ENCODE peak calls at places on chromosomes 12 and 14, in five cellular contexts. Z, Y, S, F and B are unnamed samples.

GRCh38 chr12:69555461-69555860 is 29.8 kb upstream of the CCT2 start:
- DNase-seq in Y (no peak), F (no peak), S (no peak), Z (no peak), B (no peak)

GRCh38 chr12:21751517-21751916 is 23.0 kb downstream of the KCNJ8 start:
- DNase-seq in S (no peak), Y (no peak), F (no peak), Z (no peak), B (no peak)

GRCh38 chr14:63710497-63710896 is 17.4 kb downstream of the SGPP1 start:
- DNase-seq in Z (no peak), F (no peak), S (no peak), Y (no peak), B (no peak)

GRCh38 chr12:77299001-77299400 is 233.6 kb upstream of the E2F7 start:
- DNase-seq in S (no peak), Z (no peak), F (no peak), Y (no peak), B (no peak)

GRCh38 chr14:88411039-88411438 is 25.6 kb downstream of the SPATA7 start:
- DNase-seq in S (no peak), Z (no peak), Y (no peak), F (peak), B (peak)

GRCh38 chr14:52067873-52068740 is 752 bp downstream of the NID2 start:
- DNase-seq in F (no peak), Y (no peak), Z (no peak), S (peak), B (no peak)

GRCh38 chr14:77245820-77246219 is 25.2 kb downstream of the NGB start:
- DNase-seq in Z (no peak), F (no peak), Y (no peak), S (no peak), B (no peak)

GRCh38 chr14:97441740-97442362 is 644.7 kb downstream of the VRK1 start:
- DNase-seq in Y (no peak), F (no peak), Z (no peak), S (no peak), B (no peak)

GRCh38 chr12:6432991-6433390 is 11.8 kb upstream of the CD27 start:
- DNase-seq in S (no peak), Z (no peak), F (no peak), Y (no peak), B (no peak)

GRCh38 chr12:80946591-80946990 is 8.9 kb upstream of the LIN7A start:
- DNase-seq in F (no peak), Z (no peak), Y (no peak), S (no peak), B (no peak)

GRCh38 chr12:131499160-131499863 is 211.6 kb upstream of the SFSWAP start:
- DNase-seq in S (no peak), Z (no peak), F (no peak), Y (no peak), B (no peak)

GRCh38 chr12:122753213-122753571 is 568 bp downstream of the DENR start:
- DNase-seq in F (no peak), Z (no peak), S (no peak), Y (no peak), B (no peak)

GRCh38 chr12:126974779-126975178 is 1292.2 kb upstream of the TMEM132C start:
- DNase-seq in Z (no peak), Y (no peak), S (no peak), F (no peak), B (no peak)

GRCh38 chr12:25994252-25994651 is 35.8 kb downstream of the RASSF8 start:
- DNase-seq in Y (no peak), F (no peak), Z (no peak), S (no peak), B (no peak)

GRCh38 chr14:100669011-100669412 is 57.7 kb upstream of the DLK1 start:
- DNase-seq in S (no peak), Y (no peak), Z (no peak), F (no peak), B (no peak)

GRCh38 chr14:69789118-69789640 is 7.9 kb downstream of the SLC10A1 start:
- DNase-seq in S (no peak), F (no peak), Y (no peak), Z (no peak), B (no peak)

GRCh38 chr12:45727994-45728624 is 1.4 kb upstream of the ARID2 start:
- DNase-seq in F (no peak), S (no peak), Z (no peak), Y (no peak), B (no peak)

GRCh38 chr14:83208346-83208745 is 1674.7 kb upstream of the SEL1L start:
- DNase-seq in F (no peak), Z (no peak), S (no peak), Y (no peak), B (peak)

GRCh38 chr14:96037891-96038557 is 1.1 kb upstream of the C14orf132 start:
- DNase-seq in S (peak), F (no peak), Z (peak), Y (no peak), B (no peak)

GRCh38 chr14:65204056-65204455 is 101.7 kb upstream of the MAX start:
- DNase-seq in F (no peak), S (no peak), Z (no peak), Y (no peak), B (no peak)

GRCh38 chr12:122726056-122726558 is 4.5 kb downstream of the HCAR1 start:
- DNase-seq in S (no peak), Y (peak), Z (peak), F (peak), B (peak)

GRCh38 chr12:92915365-92915764 is 13.7 kb downstream of the EEA1 start:
- DNase-seq in Z (no peak), F (no peak), Y (no peak), S (no peak), B (no peak)

GRCh38 chr12:124756151-124756550 is 107.5 kb downstream of the SCARB1 start:
- DNase-seq in Z (no peak), Y (no peak), S (no peak), F (no peak), B (no peak)

GRCh38 chr12:9906888-9907287 is 25.3 kb downstream of the CLEC2A start:
- DNase-seq in Y (no peak), S (no peak), F (no peak), Z (no peak), B (no peak)

GRCh38 chr14:60215127-60215444 is 33.9 kb upstream of the PPM1A start:
- DNase-seq in Z (no peak), F (no peak), Y (no peak), S (no peak), B (no peak)

DNA sequence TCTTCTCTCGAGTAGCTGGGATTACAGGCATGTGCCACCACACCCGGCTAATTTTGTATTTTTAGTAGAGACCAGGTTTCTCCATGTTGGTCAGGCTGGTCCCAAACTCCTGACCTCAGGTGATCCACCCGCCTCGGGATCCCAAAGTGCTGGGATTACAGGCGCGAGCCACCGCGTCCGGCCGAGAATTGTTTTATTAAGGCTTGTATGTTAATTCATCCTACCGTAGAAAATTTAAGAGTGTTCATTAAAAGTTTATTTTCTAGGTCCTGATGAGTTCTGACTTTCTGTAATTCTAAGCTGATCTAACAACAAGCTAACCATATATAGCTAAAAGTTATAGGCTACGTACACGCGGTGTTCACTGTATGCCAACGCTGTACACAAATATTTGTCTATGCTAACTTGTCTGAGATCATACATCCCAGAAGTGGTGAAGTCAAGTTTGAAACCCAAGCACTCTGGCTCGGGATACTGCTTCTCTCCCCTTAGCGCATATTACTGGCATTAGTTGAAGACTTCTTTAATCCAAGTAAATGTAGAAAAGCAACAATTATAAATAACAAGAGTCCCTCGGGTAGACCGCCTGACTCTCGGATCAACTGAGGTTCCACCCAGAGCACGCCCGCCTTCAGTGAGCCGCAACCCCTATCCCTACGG is 570 bp upstream of the MRPS35 start:
- DNase-seq in Y (peak), F (peak), S (no peak), Z (no peak), B (no peak)
- H3K9ac ChIP-seq in Y (peak), F (peak), S (peak), Z (peak), B (peak)

GRCh38 chr12:47067778-47068431 is 11.5 kb upstream of the PCED1B start:
- DNase-seq in Y (no peak), F (no peak), S (no peak), Z (no peak), B (no peak)

GRCh38 chr12:47068539-47068938 is 10.9 kb upstream of the PCED1B start:
- DNase-seq in Y (no peak), F (no peak), S (no peak), Z (no peak), B (no peak)

GRCh38 chr12:47071241-47071852 is 8.1 kb upstream of the PCED1B start:
- DNase-seq in Y (no peak), Z (no peak), F (peak), S (no peak), B (no peak)

GRCh38 chr12:47067176-47067575 is 12.2 kb upstream of the PCED1B start:
- DNase-seq in Z (no peak), Y (no peak), F (no peak), S (no peak), B (no peak)

GRCh38 chr12:47066278-47067048 is 13.0 kb upstream of the PCED1B start:
- DNase-seq in Y (no peak), S (no peak), F (no peak), Z (no peak), B (no peak)
- H3K4me3 ChIP-seq in Y (no peak), S (no peak), F (no peak), Z (no peak), B (no peak)

GRCh38 chr12:58142991-58143390 is 201.6 kb downstream of the ATP23 start:
- DNase-seq in Z (no peak), S (no peak), Y (no peak), F (no peak), B (no peak)

GRCh38 chr12:58143498-58143897 is 202.1 kb downstream of the ATP23 start:
- DNase-seq in Y (no peak), Z (no peak), F (no peak), S (no peak), B (no peak)

GRCh38 chr12:58154359-58154758 is 213.0 kb downstream of the ATP23 start:
- DNase-seq in Z (no peak), S (no peak), Y (no peak), F (no peak), B (no peak)

GRCh38 chr12:58148976-58149375 is 207.6 kb downstream of the ATP23 start:
- DNase-seq in Z (no peak), Y (no peak), S (no peak), F (no peak), B (no peak)

GRCh38 chr12:58148405-58148804 is 207.0 kb downstream of the ATP23 start:
- DNase-seq in Z (peak), S (peak), F (no peak), Y (no peak), B (no peak)
- TF ChIP-seq YY1 in Z (no peak), S (no peak), F (no peak), Y (no peak), B (no peak)

GRCh38 chr12:30914986-30915591 is 11.5 kb upstream of the TSPAN11 start:
- DNase-seq in Y (no peak), S (no peak), F (no peak), Z (no peak), B (no peak)
- H3K9ac ChIP-seq in Y (no peak), S (no peak), F (no peak), Z (no peak), B (no peak)

GRCh38 chr14:72753044-72753710 is 140.7 kb downstream of the DPF3 start:
- DNase-seq in S (no peak), Z (no peak), F (no peak), Y (no peak), B (no peak)

GRCh38 chr14:72754949-72755348 is 139.0 kb downstream of the DPF3 start:
- DNase-seq in Y (no peak), Z (no peak), S (no peak), F (no peak), B (no peak)

GRCh38 chr14:72753879-72754400 is 140.0 kb downstream of the DPF3 start:
- DNase-seq in F (no peak), Y (no peak), Z (no peak), S (no peak), B (no peak)

GRCh38 chr14:72751276-72752033 is 142.4 kb downstream of the DPF3 start:
- DNase-seq in F (no peak), S (no peak), Z (no peak), Y (no peak), B (no peak)

GRCh38 chr14:72752034-72752412 is 141.9 kb downstream of the DPF3 start:
- DNase-seq in Z (no peak), Y (no peak), F (no peak), S (no peak), B (no peak)
- H3K4me3 ChIP-seq in Z (no peak), Y (no peak), F (no peak), S (no peak), B (no peak)

GRCh38 chr12:15527201-15527782 is 205.0 kb downstream of the PTPRO start:
- DNase-seq in Z (peak), F (peak), S (no peak), Y (no peak), B (peak)
- TF ChIP-seq YY1 in Z (no peak), F (no peak), S (no peak), Y (no peak), B (no peak)

GRCh38 chr12:3246253-3246652 is 169.1 kb downstream of the TSPAN9 start:
- DNase-seq in Z (no peak), Y (no peak), S (no peak), F (no peak), B (no peak)

GRCh38 chr12:3250034-3250433 is 172.9 kb downstream of the TSPAN9 start:
- DNase-seq in F (no peak), S (no peak), Y (no peak), Z (no peak), B (no peak)

GRCh38 chr12:3247077-3247476 is 169.9 kb downstream of the TSPAN9 start:
- DNase-seq in S (no peak), F (no peak), Z (no peak), Y (no peak), B (no peak)

GRCh38 chr12:3249081-3249800 is 172.1 kb downstream of the TSPAN9 start:
- DNase-seq in Z (no peak), F (no peak), S (no peak), Y (no peak), B (no peak)

GRCh38 chr12:3247596-3248270 is 170.6 kb downstream of the TSPAN9 start:
- DNase-seq in Z (no peak), F (no peak), S (peak), Y (no peak), B (no peak)
- H3K9ac ChIP-seq in Z (no peak), F (no peak), S (no peak), Y (no peak), B (no peak)

GRCh38 chr14:105420141-105420975 is 731 bp downstream of the MTA1 start:
- DNase-seq in F (no peak), Y (no peak), Z (no peak), S (peak), B (no peak)
- H3K4me3 ChIP-seq in F (peak), Y (peak), Z (peak), S (peak), B (peak)

GRCh38 chr12:47743311-47743860 is 15.3 kb downstream of the RAPGEF3 start:
- DNase-seq in Z (no peak), F (no peak), S (peak), Y (no peak), B (no peak)

GRCh38 chr12:47744005-47744651 is 14.6 kb downstream of the RAPGEF3 start:
- DNase-seq in Y (no peak), F (peak), S (peak), Z (peak), B (no peak)

GRCh38 chr12:47741340-47741703 is 16.0 kb upstream of the ENDOU start:
- DNase-seq in Z (peak), F (no peak), Y (no peak), S (peak), B (no peak)

GRCh38 chr12:47740536-47741339 is 15.4 kb upstream of the ENDOU start:
- DNase-seq in Y (no peak), F (peak), S (peak), Z (no peak), B (no peak)

DNA sequence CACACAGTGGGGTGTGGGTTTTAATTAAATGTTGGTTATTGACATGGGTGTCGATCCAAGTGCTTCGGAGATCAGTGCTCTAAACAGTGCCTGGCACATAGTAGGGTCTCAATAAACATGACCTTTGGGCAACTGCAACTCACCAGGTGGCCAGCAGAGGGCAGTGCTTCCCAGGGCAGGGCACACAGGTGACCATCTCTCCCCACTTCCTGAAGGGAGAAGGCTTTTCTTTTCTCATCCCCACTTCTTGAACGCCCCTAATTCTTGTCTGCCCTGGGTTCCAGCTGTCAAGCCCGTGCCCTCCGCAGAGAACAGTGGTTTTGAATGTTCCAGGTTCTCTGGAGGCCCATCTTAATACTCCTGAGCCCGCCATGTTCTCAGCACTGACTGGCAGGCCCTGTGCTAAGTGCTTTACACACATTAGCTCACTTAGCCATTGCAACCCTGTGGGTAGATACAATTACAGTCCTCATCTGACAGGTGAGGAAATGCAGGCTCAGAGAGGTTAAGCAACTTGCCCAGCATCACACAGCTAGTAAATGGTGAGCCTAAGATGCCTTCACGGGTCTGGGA is 16.3 kb downstream of the RAPGEF3 start:
- DNase-seq in F (peak), Y (no peak), Z (peak), S (peak), B (peak)
- TF ChIP-seq YY1 in F (no peak), Y (peak), Z (no peak), S (no peak), B (no peak)